ENCODE peak calls at places on chromosomes 11 and 22, in four cellular contexts. D, R, F and U are unnamed samples.

GRCh38 chr22:19884161-19884953 is 29.7 kb upstream of the GNB1L start:
- DNase-seq in D (no peak), R (no peak), F (no peak), U (no peak)

GRCh38 chr11:41612415-41612814 is 153.0 kb upstream of the LRRC4C start:
- DNase-seq in D (no peak), R (no peak), F (no peak), U (no peak)

GRCh38 chr22:49956914-49957825 is 3.4 kb upstream of the PIM3 start:
- DNase-seq in D (no peak), R (no peak), F (no peak), U (no peak)

GRCh38 chr22:50576070-50576469 is 2.2 kb downstream of the CPT1B start:
- DNase-seq in D (no peak), R (no peak), F (peak), U (no peak)

GRCh38 chr22:31120230-31120629 is 2.5 kb upstream of the INPP5J start:
- DNase-seq in D (no peak), R (no peak), F (no peak), U (no peak)

GRCh38 chr11:64341851-64342791 is 2.1 kb downstream of the CCDC88B start:
- DNase-seq in D (peak), R (peak), F (peak), U (peak)

GRCh38 chr11:125426818-125427528 is 69.1 kb downstream of the FEZ1 start:
- DNase-seq in D (no peak), R (no peak), F (no peak), U (no peak)

GRCh38 chr22:37000676-37001534 is 18.3 kb downstream of the TST start:
- DNase-seq in D (no peak), R (no peak), F (no peak), U (no peak)

GRCh38 chr22:35589071-35589735 is 27.9 kb downstream of the MB start:
- DNase-seq in D (no peak), R (peak), F (peak), U (no peak)

GRCh38 chr11:74466916-74467885 is at the start of gene KCNE3:
- DNase-seq in D (no peak), R (no peak), F (no peak), U (no peak)

GRCh38 chr11:60912223-60912850 is 1.6 kb upstream of the TMEM109 start:
- DNase-seq in D (no peak), R (no peak), F (no peak), U (no peak)

GRCh38 chr11:69839516-69839915 is 20.3 kb upstream of the FGF3 start:
- DNase-seq in D (no peak), R (no peak), F (no peak), U (no peak)

GRCh38 chr11:103806130-103806900 is 230.1 kb upstream of the DDI1 start:
- DNase-seq in D (peak), R (no peak), F (no peak), U (no peak)

GRCh38 chr11:69044111-69045013 is 4.4 kb upstream of the TPCN2 start:
- DNase-seq in D (no peak), R (no peak), F (peak), U (no peak)

GRCh38 chr11:43558056-43558455 is 122.5 kb upstream of the HSD17B12 start:
- DNase-seq in D (no peak), R (no peak), F (no peak), U (no peak)

GRCh38 chr11:9276571-9276970 is 11.4 kb upstream of the DENND5A start:
- DNase-seq in D (no peak), R (no peak), F (no peak), U (no peak)

GRCh38 chr11:19905280-19905853 is 192.7 kb downstream of the NAV2 start:
- DNase-seq in D (no peak), R (no peak), F (peak), U (no peak)

GRCh38 chr11:44747339-44747738 is 20.6 kb downstream of the TSPAN18 start:
- DNase-seq in D (no peak), R (no peak), F (no peak), U (no peak)

GRCh38 chr22:41876275-41876674 is 38.6 kb downstream of the SHISA8 start:
- DNase-seq in D (no peak), R (no peak), F (no peak), U (no peak)

GRCh38 chr11:62336949-62337681 is at the start of gene ASRGL1:
- DNase-seq in D (peak), R (peak), F (peak), U (peak)

GRCh38 chr11:118996926-118997626 is 862 bp upstream of the CENATAC start:
- DNase-seq in D (no peak), R (peak), F (no peak), U (peak)

GRCh38 chr11:115699733-115700132 is 195.5 kb upstream of the CADM1 start:
- DNase-seq in D (peak), R (no peak), F (no peak), U (no peak)

GRCh38 chr11:925496-926301 is at the start of gene AP2A2:
- DNase-seq in D (no peak), R (peak), F (peak), U (peak)

GRCh38 chr22:50489363-50490243 is 2.9 kb downstream of the MIOX start:
- DNase-seq in D (no peak), R (no peak), F (no peak), U (no peak)

GRCh38 chr11:94793822-94794221 is 25.7 kb downstream of the AMOTL1 start:
- DNase-seq in D (no peak), R (no peak), F (no peak), U (no peak)

GRCh38 chr11:26539517-26539916 is 32.5 kb downstream of the MUC15 start:
- DNase-seq in D (no peak), R (no peak), F (no peak), U (no peak)

GRCh38 chr11:65066805-65067291 is 8.5 kb upstream of the NAALADL1 start:
- DNase-seq in D (no peak), R (no peak), F (no peak), U (no peak)

GRCh38 chr22:19942886-19943664 is 1.5 kb upstream of the TXNRD2 start:
- DNase-seq in D (no peak), R (peak), F (no peak), U (peak)

GRCh38 chr22:41178425-41178975 is 26.6 kb upstream of the L3MBTL2 start:
- DNase-seq in D (no peak), R (no peak), F (no peak), U (no peak)

GRCh38 chr11:122714021-122714420 is 58.5 kb downstream of the UBASH3B start:
- DNase-seq in D (no peak), R (no peak), F (no peak), U (peak)

GRCh38 chr11:21295508-21295907 is 626.1 kb downstream of the NELL1 start:
- DNase-seq in D (no peak), R (no peak), F (no peak), U (no peak)

GRCh38 chr22:46070722-46071450 is 79.4 kb upstream of the PPARA start:
- DNase-seq in D (no peak), R (peak), F (no peak), U (no peak)

GRCh38 chr11:60872952-60873524 is 5.7 kb downstream of the ZP1 start:
- DNase-seq in D (no peak), R (peak), F (no peak), U (no peak)

GRCh38 chr11:1109101-1109917 is 34.6 kb downstream of the MUC2 start:
- DNase-seq in D (no peak), R (no peak), F (no peak), U (no peak)

GRCh38 chr11:59145534-59145933 is 2.9 kb downstream of the FAM111A start:
- DNase-seq in D (no peak), R (peak), F (no peak), U (no peak)

GRCh38 chr22:50506611-50507420 is 686 bp downstream of the LMF2 start:
- DNase-seq in D (no peak), R (no peak), F (no peak), U (no peak)

DNA sequence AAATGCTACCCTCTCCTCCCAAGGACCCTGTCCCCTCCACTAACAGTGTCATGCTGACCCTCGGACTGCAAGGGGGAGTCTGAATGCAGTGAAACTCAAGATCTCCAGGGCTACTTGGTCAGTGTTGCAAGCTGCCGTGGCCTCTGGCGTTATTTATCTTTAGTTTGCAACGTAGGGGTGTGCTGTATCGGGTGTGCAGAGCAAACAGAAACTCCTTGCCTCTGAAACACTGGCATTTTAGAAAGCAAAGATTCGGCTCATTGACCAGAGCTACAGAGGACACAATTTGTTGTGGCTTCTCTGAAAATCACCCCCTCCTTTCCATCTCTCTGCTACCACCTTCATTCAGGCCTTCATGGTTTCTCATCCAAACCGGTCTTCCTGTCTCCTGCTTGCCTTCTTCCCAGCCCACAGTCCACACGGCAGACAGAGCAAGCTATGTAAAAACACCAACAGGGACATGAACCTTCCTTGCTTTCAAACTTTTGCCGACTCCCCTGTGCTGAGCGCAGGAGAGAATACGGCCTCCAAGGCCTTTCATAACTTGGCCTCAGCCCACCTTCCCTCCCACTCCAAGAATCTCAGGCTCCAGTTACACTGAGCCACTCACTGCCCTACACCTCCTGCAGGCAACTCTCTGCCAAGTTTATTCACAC is 14.9 kb downstream of the FZD4 start:
- DNase-seq in D (no peak), R (no peak), F (no peak), U (no peak)
- TF ChIP-seq CTCF in D (no peak), R (no peak), F (no peak), U (no peak)

GRCh38 chr22:47245286-47245685 is 482.8 kb downstream of the TBC1D22A start:
- DNase-seq in D (no peak), R (no peak), F (no peak), U (no peak)
- TF ChIP-seq CTCF in D (no peak), R (no peak), F (no peak), U (no peak)

GRCh38 chr22:17944205-17944725 is 80.1 kb downstream of the MICAL3 start:
- DNase-seq in D (no peak), R (no peak), F (no peak), U (no peak)

GRCh38 chr22:17948101-17948500 is 76.3 kb downstream of the MICAL3 start:
- DNase-seq in D (no peak), R (no peak), F (no peak), U (no peak)

GRCh38 chr22:17945156-17945850 is 79.1 kb downstream of the MICAL3 start:
- DNase-seq in D (no peak), R (no peak), F (no peak), U (no peak)

GRCh38 chr22:17946691-17947367 is 77.5 kb downstream of the MICAL3 start:
- DNase-seq in D (no peak), R (no peak), F (no peak), U (no peak)

GRCh38 chr22:17945851-17946690 is 78.3 kb downstream of the MICAL3 start:
- DNase-seq in D (no peak), R (no peak), F (no peak), U (peak)
- TF ChIP-seq CTCF in D (no peak), R (no peak), F (no peak), U (peak)

GRCh38 chr22:44807915-44808690 is 55.7 kb downstream of the ARHGAP8 start:
- DNase-seq in D (no peak), R (no peak), F (no peak), U (no peak)
- TF ChIP-seq CTCF in D (no peak), R (no peak), F (peak), U (peak)

GRCh38 chr22:25919452-25919851 is 177.5 kb downstream of the MYO18B start:
- DNase-seq in D (no peak), R (no peak), F (no peak), U (no peak)
- TF ChIP-seq CTCF in D (no peak), R (no peak), F (no peak), U (no peak)

GRCh38 chr11:14520086-14520901 is at the start of gene PSMA1:
- DNase-seq in D (peak), R (peak), F (peak), U (peak)
- TF ChIP-seq CTCF in D (peak), R (no peak), F (no peak), U (no peak)

DNA sequence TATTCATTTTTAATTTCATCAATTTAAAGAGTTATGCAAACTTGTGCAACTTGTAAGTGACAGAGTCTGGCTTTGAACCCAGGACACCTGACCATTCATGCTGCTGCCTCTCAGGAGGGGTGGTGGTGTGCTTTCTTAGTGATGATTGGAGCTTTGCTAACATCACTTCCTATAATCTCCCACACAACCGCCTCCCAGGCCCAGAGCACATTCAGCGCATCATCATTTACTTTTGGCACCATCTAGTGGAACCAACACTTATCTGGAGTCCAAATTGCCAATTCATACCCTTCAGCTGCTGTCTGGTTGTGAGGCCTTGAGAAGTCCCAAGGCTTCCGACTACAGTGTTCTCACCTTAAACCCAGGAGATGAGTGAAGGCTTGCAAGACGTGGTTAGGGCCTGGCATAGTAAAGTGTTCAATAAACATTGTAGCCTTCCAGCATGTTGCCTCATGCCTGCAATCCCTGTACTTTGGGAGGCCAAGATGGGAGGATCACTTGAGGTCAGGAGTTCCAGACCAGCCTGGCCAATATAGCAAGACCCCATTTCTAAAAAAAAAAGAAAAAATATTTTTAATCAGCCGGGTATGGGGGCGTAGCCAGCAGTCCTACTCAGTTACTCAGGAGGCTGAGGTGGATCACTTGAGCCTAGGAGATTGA is 1.1 kb upstream of the TTLL1 start:
- DNase-seq in D (peak), R (peak), F (peak), U (peak)
- TF ChIP-seq CTCF in D (no peak), R (peak), F (peak), U (peak)

DNA sequence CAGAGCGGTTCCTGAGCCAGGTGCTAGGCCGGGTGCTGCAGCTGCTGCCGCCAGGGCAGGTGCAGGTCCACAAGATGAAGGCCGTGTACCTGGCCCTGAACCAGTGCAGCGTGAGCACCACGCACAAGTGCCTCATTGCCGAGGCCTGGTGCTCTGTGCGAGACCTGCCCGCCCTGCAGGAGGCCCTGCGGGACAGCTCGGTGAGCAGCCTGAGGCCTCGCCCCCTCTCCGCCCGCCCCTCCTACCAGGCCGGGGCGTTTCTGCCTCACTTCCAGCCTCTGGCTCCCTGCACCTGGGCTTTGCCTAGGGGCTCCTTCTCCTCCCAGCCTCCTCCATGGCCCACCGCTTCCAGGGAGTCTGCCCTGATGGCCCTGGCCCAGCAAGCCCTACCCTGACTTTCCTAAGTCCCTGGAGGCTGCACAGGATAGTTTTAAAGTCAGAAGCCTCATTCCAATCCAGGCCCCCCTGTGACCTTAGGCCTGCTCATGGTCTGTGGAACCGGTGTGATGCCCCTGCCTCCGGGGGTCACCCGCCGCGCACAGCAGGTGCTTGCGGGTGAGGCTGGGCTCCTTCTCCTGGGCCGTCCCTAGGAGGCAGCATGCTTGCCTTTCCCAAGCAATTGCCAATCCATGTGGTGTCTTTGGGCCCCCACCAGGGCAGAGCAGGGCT is 5.5 kb downstream of the TCIRG1 start:
- DNase-seq in D (no peak), R (peak), F (no peak), U (no peak)
- TF ChIP-seq CTCF in D (no peak), R (no peak), F (peak), U (no peak)

DNA sequence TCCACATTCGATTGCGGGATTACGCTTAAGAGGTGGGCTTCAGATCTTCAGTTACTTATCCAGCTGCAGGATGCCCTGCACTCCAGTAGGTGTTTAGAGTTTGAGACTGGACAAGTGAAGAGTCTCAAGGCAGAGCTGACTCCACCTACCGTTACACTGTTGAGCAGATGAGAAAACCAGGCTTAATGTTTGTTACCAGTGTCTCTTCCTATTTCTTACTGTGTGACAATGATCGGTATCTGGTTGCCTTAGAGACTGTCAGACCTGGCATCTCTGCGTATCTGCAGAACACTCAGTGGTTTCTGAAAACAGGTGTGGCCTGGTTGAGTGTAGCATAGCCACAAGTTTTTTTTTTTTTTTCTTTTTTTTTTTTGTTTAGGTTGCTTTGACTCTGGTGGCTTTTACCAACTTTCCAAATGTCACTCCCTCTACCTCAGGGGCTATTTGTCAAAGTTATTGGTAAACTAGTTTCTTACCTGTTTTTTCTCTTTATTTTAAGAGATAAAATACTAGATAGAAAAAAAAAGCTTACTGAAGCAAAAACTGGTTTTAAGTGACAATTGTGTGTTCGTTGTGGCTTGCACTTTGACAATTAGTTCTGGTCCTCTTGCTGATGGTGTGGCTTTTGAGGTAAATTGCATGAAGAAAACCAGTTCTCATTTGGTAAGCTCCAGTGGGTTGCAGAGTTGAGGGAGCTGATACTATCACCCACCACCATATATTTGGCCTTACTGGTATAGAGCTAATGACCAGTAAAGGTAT is 284.8 kb downstream of the ETS1 start:
- DNase-seq in D (no peak), R (no peak), F (no peak), U (no peak)
- TF ChIP-seq CTCF in D (no peak), R (no peak), F (no peak), U (no peak)